ENCODE peak calls at places on chromosomes 3 and 15, in ten cellular contexts. K, X, Z, T, M, R, V, S, N and P are unnamed samples.

GRCh38 chr3:187101184-187102072 is 37.9 kb downstream of the RPL39L start:
- DNase-seq in K (peak), X (no peak), Z (peak), T (no peak), M (peak), R (peak), V (peak), S (no peak), N (peak), P (peak)

GRCh38 chr15:85582076-85582718 is 201.8 kb downstream of the AKAP13 start:
- DNase-seq in K (no peak), X (no peak), Z (peak), T (no peak), M (peak), R (no peak), V (peak), S (no peak), N (no peak), P (peak)

GRCh38 chr3:6287063-6287462 is 573.9 kb upstream of the GRM7 start:
- DNase-seq in K (no peak), X (no peak), Z (no peak), T (no peak), M (no peak), R (no peak), V (no peak), S (no peak), N (no peak), P (no peak)

GRCh38 chr15:33242165-33242564 is 47.7 kb upstream of the FMN1 start:
- DNase-seq in K (peak), X (no peak), Z (no peak), T (no peak), M (peak), R (no peak), V (no peak), S (no peak), N (peak), P (no peak)

GRCh38 chr15:41115652-41116115 is 396 bp downstream of the INO80 start:
- DNase-seq in K (peak), X (peak), Z (peak), T (peak), M (peak), R (no peak), V (peak), S (peak), N (peak), P (peak)

GRCh38 chr15:51494411-51495314 is 127.9 kb downstream of the DMXL2 start:
- DNase-seq in K (no peak), X (no peak), Z (no peak), T (no peak), M (peak), R (no peak), V (no peak), S (no peak), N (no peak), P (no peak)

GRCh38 chr3:13483286-13483685 is 3.2 kb downstream of the HDAC11 start:
- DNase-seq in K (no peak), X (no peak), Z (no peak), T (no peak), M (no peak), R (no peak), V (no peak), S (no peak), N (no peak), P (no peak)

GRCh38 chr3:117609330-117609729 is 899.8 kb downstream of the TUSC7 start:
- DNase-seq in K (no peak), X (no peak), Z (no peak), T (no peak), M (no peak), R (no peak), V (no peak), S (no peak), N (no peak), P (no peak)

GRCh38 chr15:73822998-73823397 is 50.4 kb upstream of the TBC1D21 start:
- DNase-seq in K (no peak), X (no peak), Z (no peak), T (no peak), M (peak), R (no peak), V (no peak), S (no peak), N (no peak), P (no peak)

GRCh38 chr3:11050666-11051323 is 58.2 kb downstream of the SLC6A1 start:
- DNase-seq in K (no peak), X (no peak), Z (no peak), T (no peak), M (no peak), R (no peak), V (no peak), S (no peak), N (no peak), P (no peak)

GRCh38 chr3:150408232-150409124 is at the start of gene TSC22D2:
- DNase-seq in K (peak), X (peak), Z (peak), T (peak), M (peak), R (peak), V (peak), S (peak), N (peak), P (peak)
- TF ChIP-seq POLR2A in K (peak), X (peak), Z (peak), T (peak), M (peak), R (peak), V (peak), S (peak), N (peak), P (peak)

GRCh38 chr15:39968273-39969001 is 34.5 kb downstream of the EIF2AK4 start:
- DNase-seq in K (no peak), X (no peak), Z (no peak), T (no peak), M (no peak), R (no peak), V (no peak), S (no peak), N (no peak), P (no peak)
- TF ChIP-seq POLR2A in K (no peak), X (no peak), Z (no peak), T (no peak), M (no peak), R (no peak), V (no peak), S (no peak), N (no peak), P (no peak)

GRCh38 chr15:66923438-66923881 is 141.9 kb upstream of the SMAD3 start:
- DNase-seq in K (peak), X (peak), Z (no peak), T (no peak), M (no peak), R (no peak), V (peak), S (no peak), N (no peak), P (peak)

GRCh38 chr15:66921319-66921718 is 144.1 kb upstream of the SMAD3 start:
- DNase-seq in K (no peak), X (no peak), Z (no peak), T (no peak), M (no peak), R (no peak), V (peak), S (no peak), N (no peak), P (no peak)

GRCh38 chr15:66925721-66926120 is 139.7 kb upstream of the SMAD3 start:
- DNase-seq in K (no peak), X (no peak), Z (no peak), T (no peak), M (no peak), R (no peak), V (peak), S (no peak), N (no peak), P (no peak)

GRCh38 chr15:66924889-66925288 is 140.5 kb upstream of the SMAD3 start:
- DNase-seq in K (no peak), X (no peak), Z (no peak), T (no peak), M (no peak), R (no peak), V (no peak), S (no peak), N (no peak), P (no peak)

GRCh38 chr15:66922608-66923007 is 142.8 kb upstream of the SMAD3 start:
- DNase-seq in K (no peak), X (no peak), Z (no peak), T (no peak), M (no peak), R (no peak), V (no peak), S (no peak), N (no peak), P (no peak)
- TF ChIP-seq POLR2A in K (no peak), X (no peak), Z (no peak), T (no peak), M (no peak), R (no peak), V (no peak), S (no peak), N (no peak), P (no peak)

GRCh38 chr3:38118421-38119247 is 18.3 kb downstream of the ACAA1 start:
- DNase-seq in K (no peak), X (no peak), Z (no peak), T (no peak), M (no peak), R (no peak), V (no peak), S (no peak), N (no peak), P (no peak)

GRCh38 chr3:38117748-38118420 is 19.0 kb downstream of the ACAA1 start:
- DNase-seq in K (peak), X (peak), Z (peak), T (peak), M (peak), R (peak), V (peak), S (no peak), N (peak), P (peak)

GRCh38 chr3:38115645-38116427 is 21.1 kb downstream of the ACAA1 start:
- DNase-seq in K (no peak), X (no peak), Z (no peak), T (no peak), M (no peak), R (peak), V (no peak), S (no peak), N (no peak), P (no peak)

GRCh38 chr3:38116471-38117162 is 20.3 kb downstream of the ACAA1 start:
- DNase-seq in K (no peak), X (no peak), Z (peak), T (no peak), M (no peak), R (no peak), V (peak), S (no peak), N (no peak), P (no peak)

GRCh38 chr3:38117163-38117716 is 19.7 kb downstream of the ACAA1 start:
- DNase-seq in K (no peak), X (no peak), Z (no peak), T (no peak), M (no peak), R (no peak), V (peak), S (no peak), N (peak), P (no peak)
- TF ChIP-seq POLR2A in K (no peak), X (no peak), Z (no peak), T (no peak), M (no peak), R (no peak), V (no peak), S (no peak), N (no peak), P (no peak)